ENCODE peak calls at places on chromosomes 2 and 18, in four cellular contexts. E is K562, O is GM12878, H is HepG2. P is an unnamed sample.

GRCh38 chr2:121175326-121175725 is 109.7 kb downstream of the TFCP2L1 start:
- DNase-seq in H (no peak), O (no peak), E (no peak), P (no peak)

GRCh38 chr2:36769106-36769505 is 72.6 kb downstream of the VIT start:
- DNase-seq in H (no peak), O (no peak), E (no peak), P (no peak)

GRCh38 chr2:235267251-235267650 is 226.6 kb upstream of the AGAP1 start:
- DNase-seq in O (no peak), H (no peak), E (no peak), P (no peak)

GRCh38 chr18:35089382-35089781 is 48.2 kb downstream of the MAPRE2 start:
- DNase-seq in H (no peak), E (no peak), O (no peak), P (no peak)

GRCh38 chr2:102975996-102976636 is 214.3 kb downstream of the TMEM182 start:
- DNase-seq in H (peak; percentile 50), O (no peak), E (peak; percentile 34), P (peak; percentile 62)

GRCh38 chr2:62817995-62818713 is 112.6 kb downstream of the EHBP1 start:
- DNase-seq in E (no peak), H (no peak), O (no peak), P (no peak)

GRCh38 chr2:43218550-43219382 is 7.6 kb downstream of the ZFP36L2 start:
- DNase-seq in O (no peak), H (peak; percentile 76), E (peak; percentile 52), P (no peak)

GRCh38 chr2:236343400-236344161 is 79.4 kb upstream of the ASB18 start:
- DNase-seq in H (peak; percentile 70), E (peak; percentile 57), O (peak; percentile 9), P (peak; percentile 61)

GRCh38 chr2:68977453-68977852 is 3.0 kb downstream of the GKN1 start:
- DNase-seq in H (no peak), O (no peak), E (no peak), P (no peak)

GRCh38 chr18:12038082-12038660 is 55.5 kb upstream of the ANKRD62 start:
- DNase-seq in H (no peak), O (no peak), E (no peak), P (no peak)

GRCh38 chr2:61967262-61967661 is 61.8 kb downstream of the COMMD1 start:
- DNase-seq in H (no peak), E (no peak), O (no peak), P (no peak)

GRCh38 chr2:194383404-194383803 is 1273.6 kb upstream of the SLC39A10 start:
- DNase-seq in O (no peak), E (no peak), H (no peak), P (no peak)

GRCh38 chr2:235766206-235766794 is 272.5 kb downstream of the AGAP1 start:
- DNase-seq in E (peak; percentile 66), O (no peak), H (peak; percentile 70), P (peak; percentile 65)

GRCh38 chr2:200155652-200156051 is 150.8 kb upstream of the SPATS2L start:
- DNase-seq in O (no peak), H (no peak), E (no peak), P (no peak)

GRCh38 chr2:139048017-139048416 is 267.8 kb upstream of the NXPH2 start:
- DNase-seq in H (no peak), O (no peak), E (no peak), P (no peak)

GRCh38 chr2:127535941-127536340 is 458 bp downstream of the MYO7B start:
- DNase-seq in E (no peak), H (no peak), O (no peak), P (no peak)

GRCh38 chr2:233084488-233084887 is 24.3 kb downstream of the INPP5D start:
- DNase-seq in E (no peak), O (peak; percentile 78), H (no peak), P (no peak)

GRCh38 chr2:197889041-197889440 is 84.6 kb downstream of the PLCL1 start:
- DNase-seq in H (no peak), E (peak; percentile 77), O (peak; percentile 77), P (no peak)

GRCh38 chr2:128986867-128987268 is 668.2 kb upstream of the HS6ST1 start:
- DNase-seq in E (no peak), H (no peak), O (no peak), P (no peak)

GRCh38 chr2:42801388-42801787 is 9.0 kb upstream of the HAAO start:
- DNase-seq in H (no peak), E (no peak), O (no peak), P (no peak)

GRCh38 chr2:135637456-135638087 is 104.1 kb upstream of the UBXN4 start:
- DNase-seq in H (no peak), E (no peak), O (no peak), P (no peak)

GRCh38 chr2:197088694-197089093 is 162.2 kb upstream of the PGAP1 start:
- DNase-seq in H (no peak), O (no peak), E (no peak), P (no peak)

GRCh38 chr2:170354855-170355649 is 177.1 kb downstream of the MYO3B start:
- DNase-seq in E (peak; percentile 27), H (no peak), O (no peak), P (no peak)

GRCh38 chr2:212713681-212714080 is 175.1 kb upstream of the ERBB4 start:
- DNase-seq in O (no peak), E (no peak), H (no peak), P (no peak)

GRCh38 chr2:129101186-129101585 is 782.5 kb upstream of the HS6ST1 start:
- DNase-seq in H (no peak), E (no peak), O (no peak), P (no peak)

GRCh38 chr18:27921904-27922541 is 254.9 kb downstream of the CDH2 start:
- DNase-seq in E (no peak), H (peak; percentile 10), O (no peak), P (peak; percentile 15)

GRCh38 chr2:158994920-158995676 is 26.7 kb downstream of the TANC1 start:
- DNase-seq in E (no peak), O (no peak), H (peak; percentile 86), P (peak; percentile 44)

GRCh38 chr2:10407841-10408648 is 40.1 kb downstream of the ODC1 start:
- DNase-seq in O (peak; percentile 51), E (peak; percentile 94), H (peak; percentile 84), P (no peak)

GRCh38 chr18:69402219-69402989 is 1.7 kb downstream of the DOK6 start:
- DNase-seq in E (no peak), H (peak; percentile 7), O (no peak), P (no peak)
- TF ChIP-seq TARDBP in E (no peak), H (no peak), O (no peak), P (no peak)

GRCh38 chr2:218367415-218368149 is 10.9 kb downstream of the CATIP start:
- DNase-seq in O (peak; percentile 51), E (peak; percentile 91), H (no peak), P (no peak)
- TF ChIP-seq BHLHE40 in O (peak; percentile 45), E (no peak), H (no peak), P (no peak)

DNA sequence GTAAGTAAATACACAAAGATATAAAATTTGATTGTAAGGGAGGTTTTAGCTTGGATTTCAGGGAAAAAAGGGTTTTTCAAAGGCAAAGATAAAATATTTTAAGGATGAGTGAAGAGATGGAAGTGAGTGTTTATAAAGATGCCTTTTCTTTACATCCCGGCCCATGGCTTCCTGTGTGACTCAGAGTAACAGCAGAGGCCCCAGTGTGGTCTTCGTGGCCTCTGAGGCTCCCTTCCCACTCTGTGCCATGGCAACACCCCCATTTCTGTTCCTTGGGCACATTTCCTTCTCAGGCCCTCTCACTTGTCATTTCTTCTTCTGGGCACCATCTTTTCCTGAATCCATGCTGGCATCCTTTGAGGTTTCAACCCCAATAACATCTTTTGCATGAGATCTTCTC is 92.6 kb upstream of the TMEM18 start:
- DNase-seq in H (no peak), O (no peak), E (no peak), P (no peak)
- TF ChIP-seq TARDBP in H (no peak), O (no peak), E (no peak), P (no peak)

GRCh38 chr2:172609488-172609887 is 53.6 kb downstream of the PDK1 start:
- DNase-seq in O (no peak), H (no peak), E (no peak), P (no peak)
- TF ChIP-seq BHLHE40 in O (no peak), H (no peak), E (no peak), P (no peak)

GRCh38 chr2:188414412-188414811 is 122.7 kb downstream of the GULP1 start:
- DNase-seq in H (no peak), O (no peak), E (no peak), P (no peak)

GRCh38 chr2:188412190-188412589 is 120.5 kb downstream of the GULP1 start:
- DNase-seq in H (no peak), E (no peak), O (no peak), P (no peak)

GRCh38 chr2:188414869-188415753 is 123.4 kb downstream of the GULP1 start:
- DNase-seq in H (no peak), O (no peak), E (no peak), P (no peak)

GRCh38 chr2:188406414-188406813 is 114.7 kb downstream of the GULP1 start:
- DNase-seq in E (no peak), O (no peak), H (no peak), P (no peak)

DNA sequence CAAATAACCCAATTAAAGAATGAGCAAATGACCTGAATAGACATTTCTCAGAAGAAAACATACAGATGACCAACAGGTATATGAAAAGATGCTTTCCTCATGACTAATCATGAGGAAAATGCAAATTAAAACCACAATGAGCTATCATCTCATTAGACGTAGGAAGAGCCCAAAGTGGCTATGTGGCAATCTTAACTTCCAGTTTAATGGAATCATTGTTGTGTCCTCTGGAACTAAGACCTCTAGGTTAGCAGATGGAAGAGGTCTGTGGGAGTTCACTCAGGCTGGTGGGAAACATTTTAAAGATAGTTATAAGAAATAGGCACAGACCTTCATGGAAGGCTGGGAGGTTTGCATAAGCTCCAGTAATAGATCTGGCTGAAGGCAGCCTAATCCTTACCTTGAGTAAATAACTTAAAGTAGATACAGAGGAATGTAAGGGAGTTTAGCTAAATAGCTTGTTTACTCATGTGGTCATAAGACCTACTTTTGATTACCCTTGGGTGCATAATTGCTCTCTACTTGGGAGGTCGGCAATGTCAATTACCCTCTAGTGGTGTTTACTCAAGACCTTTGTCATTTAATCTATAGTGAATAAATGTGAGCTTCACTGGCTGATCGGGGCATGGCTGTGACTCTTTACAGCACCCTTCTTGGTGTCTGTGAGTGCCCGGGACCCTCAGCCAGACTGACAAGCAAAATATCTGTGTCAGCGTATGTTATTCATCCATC is 119.0 kb downstream of the GULP1 start:
- DNase-seq in H (no peak), E (no peak), O (no peak), P (no peak)
- TF ChIP-seq TARDBP in H (no peak), E (no peak), O (no peak), P (no peak)

DNA sequence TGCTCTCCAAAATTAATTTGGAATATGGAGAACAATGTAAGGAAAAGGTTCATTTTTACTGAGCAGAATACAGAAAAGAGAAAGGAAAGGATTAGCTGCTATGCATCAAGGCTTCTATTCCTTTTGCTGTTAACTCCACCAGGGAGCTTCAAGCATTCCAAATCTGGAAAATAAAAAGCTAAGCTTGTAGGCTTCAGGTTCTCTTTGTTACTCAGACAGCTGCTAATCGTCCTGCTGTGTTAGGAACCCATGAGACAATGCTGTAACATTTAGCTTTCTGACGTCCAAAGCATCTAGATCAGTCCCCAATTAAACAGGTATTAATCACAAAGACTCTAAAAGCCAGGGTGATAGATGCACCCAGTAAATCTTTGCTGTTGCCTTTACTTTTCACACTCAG is 103.8 kb downstream of the EPHA4 start:
- DNase-seq in E (no peak), O (no peak), H (no peak), P (no peak)
- TF ChIP-seq BHLHE40 in E (no peak), O (no peak), H (no peak), P (no peak)

GRCh38 chr2:80496770-80497169 is 192.2 kb upstream of the LRRTM1 start:
- DNase-seq in O (no peak), H (no peak), E (no peak), P (no peak)

GRCh38 chr2:80501874-80502624 is 197.5 kb upstream of the LRRTM1 start:
- DNase-seq in E (no peak), O (no peak), H (no peak), P (no peak)

GRCh38 chr2:80499095-80499494 is 194.5 kb upstream of the LRRTM1 start:
- DNase-seq in O (no peak), H (peak; percentile 18), E (peak; percentile 55), P (peak; percentile 10)
- TF ChIP-seq TARDBP in O (no peak), H (no peak), E (no peak), P (no peak)